ENCODE peak calls at places on chromosomes 13 and 19, in seven cellular contexts. Y, R, D, T, U, X and N are unnamed samples.

GRCh38 chr19:1855040-1855827 is 7.0 kb upstream of the REXO1 start:
- DNase-seq in Y (peak), R (peak), D (peak), T (no peak), U (peak), X (peak), N (no peak)

GRCh38 chr19:31149306-31149975 is 199.8 kb downstream of the TSHZ3 start:
- DNase-seq in Y (no peak), R (no peak), D (no peak), T (no peak), U (no peak), X (no peak), N (no peak)

GRCh38 chr19:48481191-48481500 is 12.0 kb downstream of the CYTH2 start:
- DNase-seq in Y (no peak), R (no peak), D (no peak), T (no peak), U (no peak), X (no peak), N (no peak)

GRCh38 chr13:54953786-54954185 is 1925.2 kb downstream of the OLFM4 start:
- DNase-seq in Y (no peak), R (no peak), D (no peak), T (no peak), U (no peak), X (no peak), N (no peak)

GRCh38 chr19:31253816-31254551 is 95.3 kb downstream of the TSHZ3 start:
- DNase-seq in Y (no peak), R (no peak), D (no peak), T (no peak), U (no peak), X (no peak), N (no peak)

GRCh38 chr19:8585894-8586750 is 8.9 kb upstream of the MYO1F start:
- DNase-seq in Y (no peak), R (no peak), D (peak), T (no peak), U (peak), X (peak), N (peak)

GRCh38 chr19:2969104-2969504 is 8.3 kb upstream of the TLE6 start:
- DNase-seq in Y (peak), R (no peak), D (no peak), T (no peak), U (no peak), X (no peak), N (no peak)

GRCh38 chr19:54548806-54549205 is 24.8 kb upstream of the LILRA2 start:
- DNase-seq in Y (no peak), R (no peak), D (no peak), T (no peak), U (no peak), X (no peak), N (no peak)

GRCh38 chr19:10269333-10270179 is 1.4 kb upstream of the ICAM1 start:
- DNase-seq in Y (peak), R (peak), D (peak), T (no peak), U (peak), X (peak), N (peak)

GRCh38 chr19:38213911-38214625 is 10.0 kb downstream of the DPF1 start:
- DNase-seq in Y (no peak), R (no peak), D (no peak), T (no peak), U (no peak), X (no peak), N (no peak)

GRCh38 chr19:54388803-54389144 is 24.0 kb upstream of the LAIR1 start:
- DNase-seq in Y (no peak), R (no peak), D (no peak), T (no peak), U (no peak), X (no peak), N (no peak)

GRCh38 chr13:35987572-35988513 is 143.3 kb downstream of the DCLK1 start:
- DNase-seq in Y (no peak), R (peak), D (no peak), T (no peak), U (no peak), X (no peak), N (no peak)

GRCh38 chr13:40794414-40795368 is 5.3 kb downstream of the SLC25A15 start:
- DNase-seq in Y (no peak), R (no peak), D (no peak), T (no peak), U (no peak), X (no peak), N (no peak)

GRCh38 chr19:40672038-40672437 is 18.4 kb downstream of the NUMBL start:
- DNase-seq in Y (no peak), R (no peak), D (no peak), T (no peak), U (no peak), X (no peak), N (no peak)

GRCh38 chr19:42246869-42247630 is 4.6 kb upstream of the GSK3A start:
- DNase-seq in Y (peak), R (no peak), D (no peak), T (no peak), U (no peak), X (no peak), N (no peak)

GRCh38 chr19:12834976-12835757 is 788 bp upstream of the RTBDN start:
- DNase-seq in Y (no peak), R (no peak), D (no peak), T (no peak), U (peak), X (no peak), N (peak)

GRCh38 chr13:44819762-44820161 is 169.5 kb downstream of the NUFIP1 start:
- DNase-seq in Y (no peak), R (no peak), D (no peak), T (no peak), U (no peak), X (no peak), N (no peak)

GRCh38 chr13:44819245-44819644 is 170.0 kb downstream of the NUFIP1 start:
- DNase-seq in Y (no peak), R (no peak), D (no peak), T (no peak), U (no peak), X (no peak), N (no peak)

GRCh38 chr13:44816701-44817684 is 172.3 kb downstream of the NUFIP1 start:
- DNase-seq in Y (no peak), R (no peak), D (no peak), T (no peak), U (no peak), X (no peak), N (no peak)

GRCh38 chr13:44818016-44818415 is 171.3 kb downstream of the NUFIP1 start:
- DNase-seq in Y (no peak), R (no peak), D (no peak), T (no peak), U (no peak), X (no peak), N (no peak)

GRCh38 chr13:44818428-44818827 is 170.8 kb downstream of the NUFIP1 start:
- DNase-seq in Y (no peak), R (no peak), D (no peak), T (no peak), U (no peak), X (no peak), N (peak)
- TF ChIP-seq CTCF in Y (no peak), R (peak), D (no peak), T (no peak), U (no peak), X (no peak), N (no peak)

GRCh38 chr19:51772977-51773376 is 12.0 kb downstream of the FPR2 start:
- DNase-seq in Y (no peak), R (no peak), D (no peak), T (no peak), U (no peak), X (no peak), N (no peak)

GRCh38 chr19:51783373-51783772 is 11.6 kb upstream of the FPR3 start:
- DNase-seq in Y (no peak), R (no peak), D (peak), T (no peak), U (no peak), X (no peak), N (peak)

GRCh38 chr19:51779703-51780102 is 15.3 kb upstream of the FPR3 start:
- DNase-seq in Y (no peak), R (no peak), D (no peak), T (no peak), U (no peak), X (no peak), N (no peak)

DNA sequence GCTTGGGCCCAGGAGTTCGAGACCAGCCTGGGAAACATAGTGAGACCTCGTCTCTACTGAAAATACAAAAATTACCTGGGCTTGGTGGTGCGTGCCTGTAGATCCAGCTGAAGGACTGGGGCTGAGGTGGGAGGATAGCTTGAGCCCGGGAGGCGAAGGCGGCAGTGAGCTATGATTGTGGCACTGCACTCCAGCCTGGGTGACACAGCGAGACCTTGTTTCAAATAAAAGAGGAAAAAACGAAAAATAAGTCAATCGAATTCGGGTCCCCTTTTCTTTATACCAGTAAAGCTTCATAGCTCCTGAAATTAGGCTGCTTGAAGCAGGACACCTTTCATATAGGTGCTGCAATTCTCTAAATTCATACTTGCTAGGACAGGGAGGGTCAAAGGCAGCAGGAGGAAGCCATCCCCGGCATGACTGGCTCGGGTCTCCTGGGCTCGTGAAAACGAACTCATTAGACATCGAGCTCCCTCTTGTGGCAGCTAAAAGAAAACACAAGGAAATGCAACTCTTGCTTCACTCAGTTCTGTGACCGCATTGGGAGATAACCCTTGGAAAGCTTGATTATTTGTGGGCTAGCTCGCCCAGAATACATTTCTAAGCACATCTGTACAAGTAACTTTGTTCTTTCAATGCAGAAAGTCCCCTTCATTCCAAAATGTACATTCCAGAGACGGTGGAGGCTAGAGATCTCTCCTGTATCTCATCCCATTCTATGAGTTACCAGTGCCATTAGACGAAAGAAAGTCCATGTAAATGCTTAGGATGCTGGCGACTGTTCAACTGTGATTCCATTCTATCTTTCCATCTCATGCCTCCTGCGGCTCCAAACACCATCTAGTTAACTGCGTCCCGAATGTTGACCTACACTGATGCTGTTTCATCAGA is 16.8 kb downstream of the FPR2 start:
- DNase-seq in Y (peak), R (no peak), D (peak), T (no peak), U (peak), X (peak), N (peak)
- TF ChIP-seq CTCF in Y (peak), R (peak), D (peak), T (peak), U (peak), X (peak), N (peak)

DNA sequence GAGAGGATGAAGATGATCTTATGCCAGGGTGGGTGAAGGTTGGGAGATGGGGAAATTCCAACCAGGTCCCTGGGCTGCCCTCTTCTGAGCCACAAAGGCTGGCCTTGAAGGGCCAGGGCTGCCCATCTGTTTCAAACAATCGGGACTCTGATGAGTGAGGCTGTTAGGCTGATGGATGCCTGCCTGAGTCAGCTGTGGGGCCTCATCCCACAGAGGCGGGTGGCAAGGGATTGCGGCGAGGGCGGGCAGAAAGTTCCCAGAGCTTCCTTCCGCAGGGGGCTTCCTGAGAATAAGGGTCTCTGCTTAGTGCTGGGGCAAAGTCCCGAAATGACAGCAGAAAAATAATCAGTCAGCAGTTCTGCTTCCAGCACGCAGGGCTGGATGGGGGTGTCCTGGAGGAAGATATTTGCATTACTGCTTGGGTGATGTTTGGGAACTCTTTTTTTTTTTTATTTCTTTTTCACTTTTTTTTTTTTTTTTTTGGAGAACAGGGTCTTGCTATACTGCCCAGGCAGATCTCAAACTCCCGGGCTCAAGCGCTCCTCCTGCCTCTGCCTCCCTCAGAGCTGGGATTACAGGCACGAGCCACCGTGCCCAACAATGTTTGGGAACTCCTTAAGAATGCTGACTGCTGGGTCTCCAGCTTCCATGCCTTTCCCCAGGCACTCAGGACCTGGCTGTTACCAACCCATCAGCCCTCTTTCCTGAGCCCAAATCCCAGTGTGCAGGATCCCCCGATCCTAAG is 14.1 kb downstream of the SH3GL1 start:
- DNase-seq in Y (peak), R (peak), D (no peak), T (no peak), U (no peak), X (no peak), N (no peak)
- TF ChIP-seq CTCF in Y (peak), R (no peak), D (peak), T (no peak), U (no peak), X (no peak), N (no peak)

GRCh38 chr13:51818276-51818675 is 14.3 kb upstream of the DHRS12 start:
- DNase-seq in Y (no peak), R (no peak), D (no peak), T (no peak), U (no peak), X (no peak), N (no peak)
- TF ChIP-seq CTCF in Y (no peak), R (peak), D (no peak), T (no peak), U (no peak), X (no peak), N (no peak)